ENCODE peak calls at places on chromosome 5, in seven cellular contexts. T is IMR-90; W is body of pancreas; O is hepatocyte; Y is heart right ventricle; P is mesendoderm; N is CD4-positive, CD25-positive, alpha-beta regulatory T cell. F is an unnamed sample. For H3K27me3, the result is how much of the 10 kb centered on the place peaks cover.

GRCh38 chr5:143933434-143933833 is 121.5 kb downstream of the HMHB1 start:
- DNase-seq in P (peak), N (no peak), Y (no peak), O (no peak), T (no peak), W (no peak), F (no peak)

GRCh38 chr5:27568811-27569210 is 530.4 kb upstream of the CDH9 start:
- DNase-seq in N (no peak), O (no peak), W (no peak), P (no peak), T (no peak), Y (no peak), F (no peak)

GRCh38 chr5:72066658-72067057 is 40.6 kb upstream of the MAP1B start:
- DNase-seq in O (peak), P (peak), Y (no peak), T (peak), N (no peak), W (no peak), F (no peak)

GRCh38 chr5:154801083-154801482 is 45.9 kb downstream of the LARP1 start:
- DNase-seq in O (no peak), P (no peak), T (peak), Y (no peak), N (no peak), W (no peak), F (no peak)

GRCh38 chr5:39220280-39221030 is 1.1 kb upstream of the FYB1 start:
- DNase-seq in T (no peak), O (no peak), P (no peak), N (no peak), W (no peak), Y (no peak), F (no peak)

GRCh38 chr5:124806026-124806856 is 59.8 kb upstream of the ZNF608 start:
- DNase-seq in P (peak), N (no peak), O (peak), W (peak), Y (peak), T (peak), F (peak)

GRCh38 chr5:43227655-43228054 is 35.6 kb downstream of the NIM1K start:
- DNase-seq in Y (no peak), T (peak), P (peak), O (peak), W (peak), N (peak), F (peak)

GRCh38 chr5:91125916-91126315 is 257.2 kb downstream of the ARRDC3 start:
- DNase-seq in P (no peak), N (no peak), W (no peak), T (no peak), O (no peak), Y (no peak), F (no peak)

GRCh38 chr5:76303917-76304316 is 99.2 kb upstream of the IQGAP2 start:
- DNase-seq in P (peak), N (peak), O (peak), T (no peak), Y (no peak), W (no peak), F (peak)

GRCh38 chr5:172528440-172528839 is 74.1 kb upstream of the SH3PXD2B start:
- DNase-seq in O (no peak), T (no peak), P (no peak), Y (no peak), W (no peak), N (no peak), F (no peak)

GRCh38 chr5:9776525-9776924 is 146.4 kb upstream of the TAS2R1 start:
- DNase-seq in Y (no peak), W (no peak), P (no peak), O (no peak), N (no peak), T (peak), F (no peak)

GRCh38 chr5:180139731-180140626 is 68.4 kb upstream of the RNF130 start:
- DNase-seq in T (no peak), O (no peak), P (no peak), N (no peak), W (no peak), Y (no peak), F (no peak)

GRCh38 chr5:3376611-3377010 is 219.0 kb upstream of the IRX1 start:
- DNase-seq in T (no peak), Y (no peak), W (no peak), P (no peak), O (no peak), N (no peak), F (no peak)

GRCh38 chr5:107431998-107432397 is 238.7 kb downstream of the EFNA5 start:
- DNase-seq in W (no peak), P (peak), N (no peak), T (peak), O (no peak), Y (no peak), F (no peak)

GRCh38 chr5:62606878-62607277 is 28.3 kb downstream of the LRRC70 start:
- DNase-seq in N (no peak), T (peak), W (no peak), O (no peak), Y (no peak), P (no peak), F (no peak)

GRCh38 chr5:179762079-179762780 is 29.6 kb downstream of the MAML1 start:
- DNase-seq in N (peak), Y (no peak), P (peak), O (peak), W (no peak), T (no peak), F (peak)

GRCh38 chr5:125256296-125256695 is 509.9 kb upstream of the ZNF608 start:
- DNase-seq in Y (no peak), O (no peak), T (no peak), W (no peak), N (no peak), P (no peak), F (no peak)

GRCh38 chr5:109805472-109805871 is 115.7 kb downstream of the MAN2A1 start:
- DNase-seq in W (no peak), O (no peak), Y (no peak), N (no peak), P (peak), T (peak), F (no peak)

GRCh38 chr5:162037431-162037830 is 30.1 kb upstream of the GABRG2 start:
- DNase-seq in Y (no peak), T (no peak), W (no peak), N (no peak), O (no peak), P (no peak), F (no peak)

GRCh38 chr5:130496215-130496614 is 592.0 kb downstream of the CHSY3 start:
- DNase-seq in T (no peak), Y (no peak), W (no peak), P (no peak), O (no peak), N (no peak), F (no peak)

GRCh38 chr5:148314187-148314586 is 2.0 kb downstream of the SPINK7 start:
- DNase-seq in W (no peak), P (no peak), Y (no peak), O (no peak), T (no peak), N (no peak), F (no peak)

GRCh38 chr5:16914584-16914983 is 21.5 kb downstream of the MYO10 start:
- DNase-seq in O (no peak), P (no peak), N (no peak), W (no peak), T (no peak), Y (no peak), F (no peak)

GRCh38 chr5:149618581-149619248 is 37.4 kb downstream of the ARHGEF37 start:
- DNase-seq in N (peak), Y (no peak), T (peak), O (peak), W (no peak), P (peak), F (peak)

GRCh38 chr5:62460578-62460983 is 48.0 kb downstream of the IPO11 start:
- DNase-seq in P (peak), O (peak), N (peak), Y (no peak), W (no peak), T (peak), F (peak)

GRCh38 chr5:78755822-78756429 is 107.4 kb upstream of the LHFPL2 start:
- DNase-seq in P (no peak), Y (no peak), W (no peak), N (no peak), T (peak), O (no peak), F (no peak)

GRCh38 chr5:56569576-56569975 is 245.8 kb upstream of the MAP3K1 start:
- DNase-seq in W (no peak), O (no peak), T (peak), N (no peak), Y (no peak), P (no peak), F (no peak)

GRCh38 chr5:176545737-176546509 is 3.2 kb upstream of the CDHR2 start:
- DNase-seq in Y (no peak), W (no peak), T (no peak), O (peak), N (no peak), P (no peak), F (peak)

GRCh38 chr5:168712280-168712924 is 133.2 kb upstream of the PANK3 start:
- DNase-seq in O (peak), Y (no peak), N (no peak), W (no peak), T (peak), P (peak), F (no peak)

GRCh38 chr5:109748545-109748944 is 58.8 kb downstream of the MAN2A1 start:
- DNase-seq in Y (no peak), N (no peak), T (peak), P (peak), O (no peak), W (no peak), F (no peak)

GRCh38 chr5:170218730-170219129 is 14.1 kb upstream of the C5orf58 start:
- DNase-seq in W (no peak), O (no peak), Y (no peak), T (no peak), N (no peak), P (no peak), F (no peak)

GRCh38 chr5:43676083-43676840 is 73.3 kb downstream of the NNT start:
- DNase-seq in N (peak), O (no peak), Y (no peak), W (no peak), T (peak), P (no peak), F (no peak)

GRCh38 chr5:1158647-1159340 is 42.6 kb upstream of the SLC6A19 start:
- DNase-seq in O (no peak), T (no peak), Y (peak), P (no peak), W (no peak), N (no peak), F (no peak)
- H3K27me3 ChIP-seq in O (under half), T (under half), Y (under half), P (under half), W (under half), N (under half), F (under half)

GRCh38 chr5:146338774-146339714 is at the start of gene POU4F3:
- DNase-seq in Y (no peak), T (no peak), N (no peak), W (no peak), O (no peak), P (peak), F (no peak)
- H3K4me3 ChIP-seq in Y (no peak), T (no peak), N (no peak), W (no peak), O (no peak), P (no peak), F (no peak)

DNA sequence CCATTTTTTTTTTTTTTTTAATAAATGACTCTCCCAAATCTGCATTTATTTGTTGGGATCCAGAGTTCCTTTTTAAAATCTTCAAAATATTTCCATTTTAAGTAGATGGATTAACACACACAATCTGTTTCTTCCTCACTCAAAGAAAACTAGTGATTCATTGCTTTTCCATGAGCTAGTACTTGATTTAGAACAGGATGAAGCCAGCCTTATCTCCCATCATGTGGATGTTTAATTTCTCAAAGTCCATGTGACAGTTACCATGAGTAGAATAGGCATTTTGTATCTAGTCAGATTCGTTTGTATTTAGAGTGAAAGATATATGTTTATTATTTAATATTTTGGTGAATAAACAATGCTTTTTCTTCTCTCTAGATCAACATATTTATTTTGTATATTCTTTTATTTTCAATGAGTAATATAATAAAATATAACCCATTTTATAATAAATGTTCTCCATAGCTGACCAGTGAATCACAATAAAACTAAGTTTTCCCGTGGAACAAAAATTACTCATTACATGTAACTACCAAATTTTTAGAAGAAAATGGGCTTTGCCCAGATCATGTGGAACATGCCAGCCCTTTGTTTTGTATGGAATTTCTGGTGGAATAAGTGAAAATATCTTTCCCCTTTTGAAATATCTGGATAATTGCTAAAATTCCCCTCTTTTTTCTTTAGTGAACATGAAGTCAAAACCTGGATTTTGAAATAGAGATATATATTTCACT is 54.9 kb upstream of the RPS23 start:
- DNase-seq in T (peak), O (no peak), Y (no peak), W (no peak), P (no peak), N (no peak), F (no peak)
- H3K27me3 ChIP-seq in T (under half), O (under half), Y (under half), W (under half), P (under half), N (under half), F (under half)

GRCh38 chr5:159430361-159431018 is 100.2 kb upstream of the IL12B start:
- DNase-seq in N (no peak), T (no peak), O (no peak), W (no peak), P (no peak), Y (no peak), F (no peak)

GRCh38 chr5:159424123-159424522 is 93.8 kb upstream of the IL12B start:
- DNase-seq in T (no peak), Y (no peak), O (no peak), N (no peak), P (no peak), W (no peak), F (no peak)

GRCh38 chr5:159426694-159427093 is 96.4 kb upstream of the IL12B start:
- DNase-seq in T (no peak), N (no peak), W (no peak), Y (no peak), P (no peak), O (no peak), F (no peak)

GRCh38 chr5:159422371-159422770 is 92.1 kb upstream of the IL12B start:
- DNase-seq in P (no peak), Y (no peak), O (no peak), T (peak), N (no peak), W (no peak), F (no peak)

DNA sequence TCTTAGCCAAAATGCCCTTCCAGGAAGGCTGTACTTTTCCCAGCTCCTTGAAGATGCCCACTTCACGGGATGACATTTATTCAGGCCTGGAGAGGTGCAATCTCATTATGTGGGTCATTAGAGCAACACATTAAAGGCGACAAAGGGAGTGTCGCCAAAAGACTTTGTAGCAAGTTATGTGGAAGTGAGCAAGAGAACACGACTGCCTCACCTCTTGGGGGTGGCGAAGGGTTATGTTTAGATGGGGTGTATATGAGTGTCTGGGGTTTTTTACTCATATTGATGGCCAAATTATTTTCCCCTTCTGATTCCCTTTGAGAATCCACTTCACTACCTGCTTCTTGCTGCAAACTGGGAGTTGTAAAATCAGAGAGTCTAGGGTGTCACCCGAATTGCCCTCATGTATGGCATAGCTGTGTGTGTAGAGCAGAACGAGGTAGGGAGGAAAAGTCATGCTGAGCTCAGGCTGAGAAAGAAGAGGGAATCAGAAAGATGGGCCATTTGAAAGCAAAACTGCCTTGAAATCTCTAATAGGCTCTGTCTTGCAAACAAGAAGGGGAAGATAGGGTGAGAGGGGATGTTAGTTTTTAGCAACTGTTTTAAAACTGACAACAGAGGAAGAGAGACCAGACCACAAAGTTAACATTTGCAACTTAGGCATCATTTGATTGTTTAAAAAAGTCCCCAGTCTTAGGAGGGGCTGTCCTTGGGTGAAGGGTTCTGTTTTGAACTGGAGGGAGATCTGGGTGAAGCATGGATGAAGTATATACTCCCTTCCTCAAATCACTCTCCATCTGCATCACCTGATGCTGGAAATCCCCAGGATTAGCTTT is 97.1 kb upstream of the IL12B start:
- DNase-seq in O (no peak), Y (no peak), T (no peak), W (no peak), P (no peak), N (peak), F (no peak)
- H3K4me3 ChIP-seq in O (no peak), Y (no peak), T (no peak), W (no peak), P (no peak), N (no peak), F (no peak)

GRCh38 chr5:32474201-32474854 is 29.8 kb upstream of the ZFR start:
- DNase-seq in W (no peak), T (no peak), P (peak), Y (no peak), O (peak), N (no peak), F (peak)
- H3K27me3 ChIP-seq in W (under half), T (under half), P (under half), Y (under half), O (under half), N (under half), F (under half)

GRCh38 chr5:132456553-132457361 is 33.8 kb downstream of the IRF1 start:
- DNase-seq in P (no peak), Y (no peak), T (no peak), W (no peak), O (no peak), N (peak), F (peak)
- H3K4me3 ChIP-seq in P (no peak), Y (no peak), T (no peak), W (no peak), O (no peak), N (peak), F (no peak)

DNA sequence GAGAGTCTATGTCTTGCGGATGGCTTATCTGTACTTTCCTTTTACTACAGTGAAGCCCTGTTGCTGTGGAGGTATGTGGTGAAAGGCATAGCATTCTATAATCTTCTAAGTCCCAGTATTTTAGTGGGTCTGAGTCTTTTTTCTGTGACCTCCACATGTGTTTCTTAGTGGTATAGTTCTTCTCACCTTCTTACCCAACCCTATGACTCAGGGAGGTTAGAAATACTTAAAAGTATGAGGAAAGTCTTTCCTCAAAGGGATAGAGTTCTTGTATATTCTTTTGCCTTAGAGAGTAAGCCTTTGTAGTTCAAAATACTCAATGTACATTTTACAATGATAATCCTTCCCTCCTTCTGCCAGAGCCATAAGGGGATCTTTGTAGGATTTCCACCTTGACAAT is 621.9 kb upstream of the CTNND2 start:
- DNase-seq in T (no peak), Y (no peak), N (no peak), O (no peak), W (no peak), P (no peak), F (no peak)
- H3K27me3 ChIP-seq in T (under half), Y (under half), N (under half), O (under half), W (under half), P (under half), F (under half)

DNA sequence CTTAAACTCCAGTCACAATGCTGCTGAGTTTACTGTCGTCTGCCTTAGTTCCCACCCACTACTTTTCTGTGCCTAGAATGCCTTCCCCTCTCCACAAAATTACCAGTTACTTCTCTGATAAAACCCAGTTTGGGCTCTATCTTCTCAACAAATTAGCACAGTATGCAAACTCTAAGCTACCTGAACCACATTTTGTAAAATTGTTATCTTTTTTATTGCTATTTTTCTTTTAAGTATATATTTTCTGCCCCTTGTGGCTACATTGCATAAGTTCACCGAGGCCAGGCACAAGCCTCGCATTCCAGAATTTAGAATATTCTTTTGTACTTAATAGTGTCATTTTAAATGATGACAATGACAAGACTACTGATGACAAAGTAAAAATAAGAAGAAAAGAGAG is 60.0 kb downstream of the POU5F2 start:
- DNase-seq in T (no peak), N (no peak), W (no peak), O (no peak), P (peak), Y (no peak), F (no peak)
- H3K4me3 ChIP-seq in T (no peak), N (no peak), W (no peak), O (no peak), P (no peak), Y (no peak), F (no peak)

GRCh38 chr5:61148516-61148915 is 13.8 kb downstream of the SMIM15 start:
- DNase-seq in N (no peak), T (peak), P (no peak), Y (no peak), W (no peak), O (no peak), F (no peak)
- H3K27me3 ChIP-seq in N (under half), T (under half), P (under half), Y (under half), W (under half), O (under half), F (under half)